ENCODE peak calls at places on chromosome 21, in five cellular contexts. E, N, I, G and L are unnamed samples.

GRCh38 chr21:20701235-20701634 is 297.0 kb upstream of the NCAM2 start:
- DNase-seq in E (no peak), N (no peak), I (no peak), G (no peak), L (no peak)

GRCh38 chr21:39060485-39061099 is 122.7 kb downstream of the PSMG1 start:
- DNase-seq in E (no peak), N (no peak), I (no peak), G (no peak), L (no peak)

GRCh38 chr21:16215193-16215592 is 485.4 kb downstream of the USP25 start:
- DNase-seq in E (no peak), N (no peak), I (no peak), G (no peak), L (no peak)

GRCh38 chr21:41802684-41803083 is 35.8 kb upstream of the RIPK4 start:
- DNase-seq in E (peak; percentile 26), N (peak; percentile 71), I (no peak), G (no peak), L (peak; percentile 91)

GRCh38 chr21:14900611-14901010 is 164.2 kb downstream of the NRIP1 start:
- DNase-seq in E (no peak), N (no peak), I (no peak), G (no peak), L (no peak)

GRCh38 chr21:22758478-22758877 is 1760.3 kb downstream of the NCAM2 start:
- DNase-seq in E (no peak), N (no peak), I (no peak), G (no peak), L (no peak)

GRCh38 chr21:41213081-41213480 is 45.1 kb downstream of the BACE2 start:
- DNase-seq in E (no peak), N (no peak), I (no peak), G (no peak), L (no peak)

GRCh38 chr21:42609806-42610205 is 43.6 kb upstream of the PDE9A start:
- DNase-seq in E (no peak), N (no peak), I (no peak), G (no peak), L (no peak)

GRCh38 chr21:42685036-42685435 is 31.6 kb downstream of the PDE9A start:
- DNase-seq in E (no peak), N (no peak), I (no peak), G (no peak), L (no peak)

GRCh38 chr21:38768385-38769071 is 37.2 kb upstream of the ETS2 start:
- DNase-seq in E (no peak), N (no peak), I (peak; percentile 42), G (no peak), L (no peak)

GRCh38 chr21:43353282-43354010 is 73.5 kb downstream of the SIK1 start:
- DNase-seq in E (no peak), N (no peak), I (no peak), G (no peak), L (no peak)

GRCh38 chr21:39499156-39499555 is 47.4 kb downstream of the SH3BGR start:
- DNase-seq in E (no peak), N (no peak), I (no peak), G (no peak), L (no peak)

GRCh38 chr21:42646836-42647235 is 6.6 kb upstream of the PDE9A start:
- DNase-seq in E (no peak), N (no peak), I (no peak), G (no peak), L (no peak)

GRCh38 chr21:25501996-25502665 is 105.2 kb downstream of the MRPL39 start:
- DNase-seq in E (no peak), N (no peak), I (no peak), G (no peak), L (no peak)

GRCh38 chr21:39217356-39218081 is 34.3 kb upstream of the PSMG1 start:
- DNase-seq in E (no peak), N (no peak), I (no peak), G (no peak), L (no peak)

GRCh38 chr21:21200103-21200938 is 202.1 kb downstream of the NCAM2 start:
- DNase-seq in E (peak; percentile 27), N (no peak), I (peak; percentile 3), G (peak; percentile 96), L (peak; percentile 83)

GRCh38 chr21:23660560-23660959 is 1946.7 kb downstream of the MRPL39 start:
- DNase-seq in E (no peak), N (no peak), I (no peak), G (no peak), L (no peak)

GRCh38 chr21:34133802-34134201 is 60.4 kb downstream of the MRPS6 start:
- DNase-seq in E (no peak), N (no peak), I (no peak), G (no peak), L (no peak)

GRCh38 chr21:34227386-34227852 is 136.4 kb upstream of the KCNE2 start:
- DNase-seq in E (no peak), N (peak; percentile 32), I (no peak), G (no peak), L (no peak)

GRCh38 chr21:41593051-41593783 is 85.3 kb upstream of the TMPRSS2 start:
- DNase-seq in E (no peak), N (no peak), I (no peak), G (no peak), L (no peak)

GRCh38 chr21:42456457-42456856 is 39.6 kb downstream of the RSPH1 start:
- DNase-seq in E (peak; percentile 51), N (no peak), I (no peak), G (peak; percentile 28), L (no peak)

GRCh38 chr21:21750124-21750825 is 752.1 kb downstream of the NCAM2 start:
- DNase-seq in E (no peak), N (no peak), I (no peak), G (no peak), L (no peak)

GRCh38 chr21:34671891-34672290 is 3.1 kb downstream of the CLIC6 start:
- DNase-seq in E (no peak), N (no peak), I (no peak), G (no peak), L (no peak)

DNA sequence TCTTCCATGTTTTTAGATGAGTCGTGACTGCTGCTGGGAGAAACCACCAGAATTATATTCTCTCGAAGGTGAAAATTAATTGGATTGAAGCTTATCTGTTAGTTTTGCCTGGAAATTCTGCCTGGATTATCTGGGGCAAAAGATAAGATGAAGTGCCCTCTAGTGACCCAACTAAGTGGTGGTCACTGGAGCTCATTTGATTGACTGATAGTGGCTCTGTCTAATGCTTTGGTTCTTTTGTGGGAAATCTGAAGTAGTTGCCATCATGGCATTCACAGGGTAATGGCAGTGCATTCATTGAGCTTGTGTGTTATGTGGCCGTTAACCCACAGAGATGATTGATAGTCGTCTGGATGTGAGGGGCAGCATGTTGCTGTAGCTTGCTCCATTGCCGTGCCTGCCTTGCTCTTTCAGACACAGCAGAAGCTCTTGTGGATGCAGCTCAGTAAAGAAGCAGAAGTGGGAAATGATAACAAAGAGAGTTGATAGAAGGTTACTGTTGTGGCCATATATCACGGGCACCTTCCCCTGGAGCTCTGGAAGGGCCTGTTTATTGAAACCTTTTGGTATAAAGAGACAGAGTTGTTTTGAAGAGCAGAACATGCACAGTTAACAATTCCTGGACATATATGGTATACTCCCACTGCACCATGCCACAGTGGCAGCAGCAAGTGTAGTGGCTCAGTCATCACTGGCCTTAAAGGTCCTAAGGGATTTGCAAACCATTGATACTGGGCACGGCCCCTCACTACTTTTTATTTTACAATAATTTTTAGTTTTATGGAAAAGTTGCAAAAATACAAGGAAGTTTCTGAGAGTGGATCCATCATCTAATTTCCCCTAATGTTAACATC is 42.0 kb downstream of the CXADR start:
- DNase-seq in E (no peak), N (no peak), I (peak; percentile 27), G (peak; percentile 8), L (no peak)
- TF ChIP-seq CTCF in E (peak; percentile 12), N (no peak), I (peak; percentile 53), G (peak; percentile 27), L (no peak)

GRCh38 chr21:36482181-36482580 is 2.3 kb upstream of the CLDN14 start:
- DNase-seq in E (no peak), N (no peak), I (no peak), G (no peak), L (no peak)

GRCh38 chr21:36483095-36483494 is 3.2 kb upstream of the CLDN14 start:
- DNase-seq in E (no peak), N (no peak), I (no peak), G (no peak), L (no peak)

GRCh38 chr21:36482673-36483072 is 2.8 kb upstream of the CLDN14 start:
- DNase-seq in E (no peak), N (no peak), I (no peak), G (no peak), L (no peak)

GRCh38 chr21:36480618-36481017 is 696 bp upstream of the CLDN14 start:
- DNase-seq in E (no peak), N (no peak), I (no peak), G (no peak), L (no peak)

DNA sequence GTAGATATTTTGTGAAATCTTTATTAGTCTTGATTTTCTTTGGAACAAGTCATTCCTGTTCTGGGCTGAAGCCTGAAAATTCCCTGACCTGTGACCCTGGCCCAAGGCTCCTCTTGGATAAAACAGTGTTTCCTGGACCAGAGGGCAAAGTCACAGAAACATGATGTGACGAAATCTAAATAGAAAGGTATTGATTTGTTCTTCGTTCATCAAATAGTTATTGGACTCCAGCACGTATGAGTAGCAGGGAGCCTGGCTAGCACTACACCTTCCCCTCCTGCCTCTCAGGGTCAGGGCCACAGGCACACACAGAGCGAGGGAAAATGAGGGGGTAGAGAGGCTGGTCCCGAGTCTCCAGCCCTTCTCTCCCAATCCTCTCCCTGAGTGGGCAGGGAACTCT is 1.7 kb upstream of the CLDN14 start:
- DNase-seq in E (no peak), N (no peak), I (no peak), G (no peak), L (no peak)
- TF ChIP-seq POLR2A in E (no peak), N (no peak), I (no peak), G (no peak), L (no peak)

DNA sequence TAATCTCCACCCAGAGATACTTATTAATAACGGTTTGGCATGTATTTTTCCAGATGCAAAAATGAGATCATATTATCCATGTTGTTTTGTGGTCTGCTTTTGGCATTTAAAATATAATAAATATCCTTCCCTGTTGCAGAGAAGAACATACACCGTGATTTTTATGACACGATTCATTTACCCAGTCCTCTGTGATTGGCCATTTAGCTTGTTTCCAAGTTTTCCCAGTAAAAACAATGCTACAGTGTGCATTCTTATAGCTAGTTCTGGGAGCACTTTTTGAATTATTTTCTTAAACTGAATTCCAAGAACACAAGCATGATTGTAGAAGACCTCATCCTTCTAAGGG is 137.9 kb downstream of the MIS18A start:
- DNase-seq in E (no peak), N (no peak), I (no peak), G (no peak), L (no peak)
- TF ChIP-seq EP300 in E (no peak), N (no peak), I (no peak), G (no peak), L (no peak)

DNA sequence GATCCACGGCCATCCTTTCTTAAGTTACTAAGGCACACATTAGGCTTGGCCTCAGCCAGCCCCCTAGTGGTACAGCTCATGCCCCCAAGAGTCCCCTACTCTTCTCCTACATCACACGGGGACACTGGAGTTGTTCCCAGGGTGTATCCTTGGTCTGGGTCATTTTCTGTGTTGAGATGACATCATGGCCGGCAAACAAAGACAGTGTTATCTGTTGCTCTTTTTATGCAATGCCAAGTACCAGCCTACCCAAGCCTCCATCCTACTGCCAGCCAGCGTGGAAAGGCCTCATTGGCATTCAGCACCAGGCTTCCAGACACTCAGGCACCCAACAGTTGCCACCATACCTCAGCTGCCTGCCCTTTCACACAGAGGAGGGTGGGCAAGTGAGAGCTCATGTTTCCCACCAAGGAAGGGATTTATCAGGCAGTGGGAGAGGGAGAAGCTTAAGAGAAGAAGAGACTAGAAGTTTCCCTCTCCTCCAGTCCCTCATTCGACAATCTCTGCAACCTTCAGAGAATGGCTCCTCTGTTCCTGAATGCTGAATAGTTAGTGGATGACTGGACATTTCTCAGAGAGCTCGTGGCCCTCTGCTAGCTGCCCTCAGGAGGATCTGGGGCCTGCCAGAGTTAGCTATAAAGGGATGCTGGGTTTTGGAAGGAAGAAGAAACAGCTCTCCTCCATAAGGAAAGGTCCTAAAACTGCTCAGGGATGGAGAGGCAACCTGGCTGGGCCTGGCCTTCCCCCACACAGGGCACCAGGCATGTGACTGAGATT is 17.7 kb downstream of the CBR1 start:
- DNase-seq in E (no peak), N (no peak), I (no peak), G (peak; percentile 28), L (no peak)
- TF ChIP-seq CTCF in E (no peak), N (no peak), I (no peak), G (peak; percentile 27), L (no peak)